ENCODE peak calls at places on chromosomes 6 and 20, in six cellular contexts. T, H, V, J, N and B are unnamed samples.

GRCh38 chr20:44910690-44911262 is 916 bp downstream of the PABPC1L start:
- DNase-seq in T (no peak), H (no peak), V (no peak), J (peak), N (peak), B (no peak)

GRCh38 chr6:53347250-53347920 is 1.4 kb downstream of the ELOVL5 start:
- DNase-seq in T (no peak), H (no peak), V (no peak), J (no peak), N (no peak), B (no peak)

GRCh38 chr6:35370124-35370741 is 27.9 kb downstream of the PPARD start:
- DNase-seq in T (no peak), H (no peak), V (no peak), J (no peak), N (peak), B (peak)

GRCh38 chr20:15039088-15039762 is 701.8 kb upstream of the FLRT3 start:
- DNase-seq in T (no peak), H (no peak), V (no peak), J (no peak), N (no peak), B (no peak)

GRCh38 chr20:17262786-17263185 is 35.9 kb downstream of the PCSK2 start:
- DNase-seq in T (no peak), H (no peak), V (no peak), J (no peak), N (no peak), B (no peak)

GRCh38 chr20:48772183-48772976 is 55.4 kb downstream of the PREX1 start:
- DNase-seq in T (no peak), H (no peak), V (no peak), J (no peak), N (no peak), B (no peak)

GRCh38 chr6:108578595-108579038 is 17.9 kb downstream of the FOXO3 start:
- DNase-seq in T (no peak), H (peak), V (no peak), J (no peak), N (no peak), B (no peak)

GRCh38 chr6:81204741-81205140 is 547.7 kb downstream of the TENT5A start:
- DNase-seq in T (no peak), H (no peak), V (no peak), J (no peak), N (no peak), B (no peak)

GRCh38 chr6:26216015-26216885 is 129.0 kb downstream of the HFE start:
- DNase-seq in T (peak), H (peak), V (no peak), J (no peak), N (peak), B (no peak)

GRCh38 chr6:22025468-22026159 is 271.2 kb downstream of the PRL start:
- DNase-seq in T (peak), H (peak), V (peak), J (peak), N (no peak), B (no peak)

GRCh38 chr20:10708342-10709185 is 34.8 kb upstream of the JAG1 start:
- DNase-seq in T (no peak), H (no peak), V (no peak), J (no peak), N (peak), B (no peak)

GRCh38 chr6:53171605-53172467 is 23.2 kb upstream of the GCM1 start:
- DNase-seq in T (peak), H (peak), V (peak), J (peak), N (peak), B (peak)

GRCh38 chr6:72865467-72865866 is 243.6 kb downstream of the KCNQ5 start:
- DNase-seq in T (no peak), H (no peak), V (no peak), J (no peak), N (no peak), B (no peak)

GRCh38 chr20:41334036-41334435 is 6.6 kb upstream of the LPIN3 start:
- DNase-seq in T (no peak), H (no peak), V (no peak), J (no peak), N (no peak), B (no peak)

GRCh38 chr6:170344631-170345576 is 38.3 kb downstream of the FAM120B start:
- DNase-seq in T (peak), H (no peak), V (no peak), J (no peak), N (peak), B (no peak)

GRCh38 chr20:40849456-40849855 is 160.4 kb upstream of the MAFB start:
- DNase-seq in T (no peak), H (no peak), V (no peak), J (no peak), N (no peak), B (no peak)

GRCh38 chr20:36604952-36605308 is 649 bp upstream of the RAB5IF start:
- DNase-seq in T (peak), H (no peak), V (no peak), J (no peak), N (no peak), B (peak)

GRCh38 chr6:33443619-33444504 is 10.5 kb upstream of the ZBTB9 start:
- DNase-seq in T (no peak), H (no peak), V (no peak), J (no peak), N (no peak), B (no peak)

GRCh38 chr20:6140947-6141346 is 18.1 kb upstream of the FERMT1 start:
- DNase-seq in T (no peak), H (no peak), V (no peak), J (no peak), N (peak), B (no peak)

GRCh38 chr20:13515291-13515690 is 123.4 kb downstream of the TASP1 start:
- DNase-seq in T (no peak), H (no peak), V (no peak), J (no peak), N (no peak), B (no peak)

GRCh38 chr6:54716869-54717268 is 129.7 kb upstream of the FAM83B start:
- DNase-seq in T (no peak), H (no peak), V (no peak), J (no peak), N (no peak), B (no peak)

GRCh38 chr20:2244993-2245392 is 50.8 kb upstream of the TGM3 start:
- DNase-seq in T (no peak), H (no peak), V (no peak), J (no peak), N (no peak), B (no peak)

GRCh38 chr20:46246527-46246926 is 61.8 kb downstream of the CDH22 start:
- DNase-seq in T (no peak), H (no peak), V (no peak), J (no peak), N (no peak), B (no peak)

GRCh38 chr20:64105846-64106434 is 1.4 kb downstream of the NPBWR2 start:
- DNase-seq in T (no peak), H (no peak), V (no peak), J (peak), N (no peak), B (no peak)

GRCh38 chr6:112233864-112234263 is 20.5 kb downstream of the LAMA4 start:
- DNase-seq in T (no peak), H (no peak), V (no peak), J (no peak), N (no peak), B (no peak)

GRCh38 chr6:146433881-146434741 is 109.5 kb upstream of the RAB32 start:
- DNase-seq in T (no peak), H (no peak), V (no peak), J (peak), N (no peak), B (no peak)

GRCh38 chr6:137039010-137039409 is 5.8 kb downstream of the IL20RA start:
- DNase-seq in T (no peak), H (no peak), V (no peak), J (no peak), N (no peak), B (no peak)

GRCh38 chr20:63911171-63911570 is 16.2 kb downstream of the DNAJC5 start:
- DNase-seq in T (no peak), H (no peak), V (no peak), J (no peak), N (no peak), B (no peak)

DNA sequence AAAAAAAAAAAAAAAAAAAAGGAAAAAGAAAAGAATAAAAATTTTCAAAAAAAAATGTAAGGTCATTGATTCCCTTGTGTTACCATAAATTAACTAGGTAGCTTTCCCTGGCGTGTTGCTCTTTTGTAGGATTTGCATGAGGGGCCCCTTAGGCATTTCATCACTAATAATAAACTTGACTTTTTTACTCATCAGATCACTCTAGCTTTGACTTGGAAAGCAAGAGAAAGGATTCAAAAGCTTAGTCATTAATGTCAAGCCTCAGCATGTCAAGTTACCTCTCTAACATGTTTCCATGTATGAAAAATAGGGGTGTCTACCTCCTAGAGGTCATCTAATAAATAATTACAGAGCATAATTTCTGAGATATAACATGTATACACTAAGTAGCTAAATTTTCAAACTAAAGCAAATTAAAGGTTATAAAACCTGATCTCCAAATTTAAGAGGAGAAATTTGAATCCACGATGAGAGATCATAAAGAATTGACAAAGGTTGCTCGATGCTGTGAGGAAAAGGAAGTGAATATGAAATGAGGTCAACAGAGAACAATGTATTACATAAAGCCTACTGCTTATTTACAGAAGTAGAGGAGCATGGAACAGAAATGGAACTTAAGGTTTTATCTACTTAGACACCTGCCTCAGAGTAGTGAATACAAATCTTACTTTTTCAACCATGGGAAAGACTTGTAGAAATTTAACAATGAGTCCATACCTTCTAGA is 86.8 kb downstream of the ARHGAP18 start:
- DNase-seq in T (no peak), H (no peak), V (no peak), J (no peak), N (no peak), B (no peak)
- TF ChIP-seq TAF1 in T (no peak), H (no peak), V (no peak), J (no peak), N (no peak), B (no peak)

GRCh38 chr20:62407221-62407992 is at the start of gene CABLES2:
- DNase-seq in T (peak), H (peak), V (peak), J (peak), N (peak), B (peak)
- TF ChIP-seq POLR2A in T (peak), H (peak), V (no peak), J (no peak), N (no peak), B (peak)

GRCh38 chr6:122696079-122696478 is 83.4 kb upstream of the FABP7 start:
- DNase-seq in T (no peak), H (no peak), V (no peak), J (no peak), N (no peak), B (no peak)
- TF ChIP-seq TAF1 in T (no peak), H (no peak), V (no peak), J (no peak), N (no peak), B (no peak)

DNA sequence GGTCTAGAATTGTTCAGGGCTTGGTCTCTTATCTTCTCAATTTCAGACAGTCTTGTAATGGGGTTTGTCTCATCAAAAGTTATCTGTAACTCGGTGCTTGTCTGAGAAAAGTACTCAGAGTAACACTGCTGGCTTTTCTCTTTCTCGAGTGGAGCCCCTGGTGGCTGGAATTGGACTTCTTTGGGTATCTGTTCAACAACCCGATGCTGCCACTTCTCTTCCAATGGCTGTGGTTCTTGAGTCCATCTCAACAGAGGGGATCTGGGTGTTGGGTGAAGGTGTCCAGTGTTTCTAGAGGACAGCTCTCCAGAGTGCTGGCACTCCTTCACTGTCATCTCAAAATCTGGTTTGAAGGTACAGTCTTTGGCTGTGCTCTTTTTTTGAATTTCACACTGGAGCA is 24.6 kb downstream of the DST start:
- DNase-seq in T (no peak), H (peak), V (no peak), J (peak), N (no peak), B (no peak)
- TF ChIP-seq POLR2A in T (no peak), H (no peak), V (no peak), J (no peak), N (no peak), B (no peak)

DNA sequence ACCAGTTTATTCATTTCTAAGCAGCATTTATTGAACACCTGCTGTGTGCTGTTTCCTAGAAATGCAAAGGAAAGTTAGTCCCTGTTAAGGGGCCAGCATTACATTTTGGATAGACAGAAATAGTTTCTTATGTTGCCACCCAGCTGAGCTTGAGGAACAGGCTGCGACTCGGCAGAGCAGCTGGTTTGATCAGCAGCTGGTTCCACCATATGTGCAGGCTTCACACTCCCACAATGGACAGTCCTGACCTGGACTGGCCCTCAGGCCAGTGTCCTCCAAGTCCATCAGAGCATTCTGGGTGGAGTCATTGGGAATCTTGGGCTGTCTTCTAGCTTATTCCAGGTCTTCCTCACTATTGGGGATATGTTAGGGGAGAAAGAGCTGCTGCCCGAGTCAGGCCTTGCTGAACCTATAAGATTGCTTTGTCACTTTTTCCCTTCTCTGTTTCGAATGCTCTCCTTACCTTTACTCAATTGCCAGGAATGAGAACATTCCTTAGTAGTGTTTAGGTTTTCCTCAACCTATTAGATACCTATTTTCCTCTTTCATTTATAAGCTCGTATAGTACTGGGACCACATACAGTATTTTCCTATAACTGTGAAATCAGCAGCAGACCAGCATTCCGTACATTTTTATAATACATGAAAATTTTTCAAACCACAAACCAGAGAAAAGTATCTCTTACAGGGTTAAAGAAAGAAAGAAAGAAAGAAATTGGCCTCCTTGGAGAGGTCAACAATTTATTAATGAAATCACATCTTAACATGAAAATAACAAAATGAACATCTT is 203.0 kb downstream of the FARS2 start:
- DNase-seq in T (no peak), H (no peak), V (no peak), J (no peak), N (no peak), B (no peak)
- TF ChIP-seq TAF1 in T (no peak), H (no peak), V (no peak), J (no peak), N (no peak), B (no peak)

DNA sequence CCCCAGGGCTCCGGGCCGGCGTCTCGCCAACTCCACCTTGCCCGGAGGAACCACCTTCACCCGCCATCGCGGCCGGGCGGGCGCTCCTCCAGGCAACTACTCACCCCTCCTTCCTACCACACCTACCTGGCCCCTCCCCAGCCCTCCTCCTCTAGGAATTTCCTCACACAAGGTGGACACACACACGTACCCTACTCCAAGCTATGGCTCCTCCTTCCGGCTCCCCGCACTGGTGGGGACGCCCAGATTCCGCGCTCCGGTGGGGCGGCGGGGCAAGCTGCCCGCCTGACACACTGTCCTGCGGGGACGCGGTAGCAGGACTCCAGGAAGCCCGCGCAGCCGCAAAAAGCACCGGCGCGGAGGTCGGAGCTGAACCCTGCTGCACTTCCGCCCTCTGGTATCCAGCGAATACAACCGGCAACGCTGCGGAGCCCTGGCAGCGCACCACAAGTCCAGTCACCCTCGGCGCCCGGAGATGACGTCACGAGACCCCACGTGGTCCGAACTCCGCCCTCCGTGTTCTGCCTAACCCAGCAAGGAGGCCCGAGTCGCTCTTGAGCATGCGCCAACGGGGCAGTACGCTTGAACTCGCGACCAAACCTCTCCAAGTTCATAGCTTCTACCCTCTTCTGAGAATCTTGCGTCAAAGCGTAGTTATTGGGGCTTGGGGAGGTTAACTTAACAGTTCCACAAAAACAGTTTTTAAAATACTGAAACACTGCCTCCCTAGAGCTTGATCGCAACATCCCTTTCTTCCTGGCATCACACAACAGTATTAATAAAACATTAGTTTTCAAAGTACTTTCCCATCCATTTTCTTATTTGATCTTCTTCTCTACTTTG is at the start of gene ATG5:
- DNase-seq in T (peak), H (peak), V (peak), J (peak), N (peak), B (peak)
- TF ChIP-seq POLR2A in T (peak), H (peak), V (peak), J (peak), N (peak), B (peak)

GRCh38 chr6:161273356-161273751 is 507 bp downstream of the AGPAT4 start:
- DNase-seq in T (no peak), H (no peak), V (no peak), J (no peak), N (no peak), B (no peak)
- TF ChIP-seq TAF1 in T (no peak), H (no peak), V (no peak), J (no peak), N (no peak), B (no peak)

GRCh38 chr6:127345521-127345920 is 2.1 kb upstream of the ECHDC1 start:
- DNase-seq in T (no peak), H (no peak), V (no peak), J (no peak), N (no peak), B (no peak)

GRCh38 chr6:127343753-127344659 is 597 bp upstream of the ECHDC1 start:
- DNase-seq in T (no peak), H (peak), V (no peak), J (no peak), N (peak), B (no peak)

GRCh38 chr6:127342296-127342945 is 988 bp downstream of the ECHDC1 start:
- DNase-seq in T (no peak), H (no peak), V (no peak), J (no peak), N (peak), B (no peak)

GRCh38 chr6:127341471-127342202 is 1.8 kb downstream of the ECHDC1 start:
- DNase-seq in T (no peak), H (no peak), V (no peak), J (no peak), N (no peak), B (no peak)

GRCh38 chr6:127342946-127343752 is at the start of gene ECHDC1:
- DNase-seq in T (no peak), H (peak), V (peak), J (peak), N (peak), B (peak)
- TF ChIP-seq POLR2A in T (peak), H (peak), V (peak), J (peak), N (peak), B (peak)

GRCh38 chr6:37502703-37503485 is 3.2 kb upstream of the CCDC167 start:
- DNase-seq in T (no peak), H (no peak), V (no peak), J (no peak), N (no peak), B (no peak)

GRCh38 chr6:37499433-37500293 is at the start of gene CCDC167:
- DNase-seq in T (peak), H (peak), V (peak), J (peak), N (peak), B (peak)

GRCh38 chr6:37503486-37503980 is 3.8 kb upstream of the CCDC167 start:
- DNase-seq in T (no peak), H (no peak), V (no peak), J (no peak), N (no peak), B (no peak)

GRCh38 chr6:37500294-37500608 is 558 bp upstream of the CCDC167 start:
- DNase-seq in T (no peak), H (no peak), V (no peak), J (no peak), N (no peak), B (no peak)

GRCh38 chr6:37501632-37502466 is 2.2 kb upstream of the CCDC167 start:
- DNase-seq in T (no peak), H (no peak), V (no peak), J (no peak), N (no peak), B (no peak)
- TF ChIP-seq TAF1 in T (no peak), H (no peak), V (no peak), J (no peak), N (no peak), B (no peak)